ENCODE peak calls at places on chromosome 6, in five cellular contexts. I is fibroblast of pulmonary artery, C is AG09309, V is psoas muscle, A is sigmoid colon. E is an unnamed sample.

GRCh38 chr6:117837268-117837667 is 69.8 kb upstream of the SLC35F1 start:
- DNase-seq in C (no peak), V (no peak), A (no peak), I (no peak), E (no peak)

GRCh38 chr6:7461416-7461815 is 71.8 kb downstream of the RIOK1 start:
- DNase-seq in V (no peak), C (no peak), A (peak; percentile 1), I (no peak), E (no peak)

GRCh38 chr6:163391983-163392382 is 22.5 kb upstream of the QKI start:
- DNase-seq in I (no peak), V (no peak), C (no peak), A (no peak), E (no peak)

GRCh38 chr6:2749972-2750600 is 636 bp downstream of the MYLK4 start:
- DNase-seq in C (no peak), V (peak; percentile 50), A (no peak), I (peak; percentile 75), E (peak; percentile 76)

GRCh38 chr6:150830409-150831165 is 34.9 kb upstream of the MTHFD1L start:
- DNase-seq in A (no peak), C (no peak), V (no peak), I (peak; percentile 10), E (no peak)

GRCh38 chr6:84774174-84775158 is 10.1 kb upstream of the TBX18 start:
- DNase-seq in C (no peak), A (no peak), V (peak; percentile 45), I (peak; percentile 79), E (no peak)

GRCh38 chr6:9499709-9500108 is 915.2 kb downstream of the TFAP2A start:
- DNase-seq in C (no peak), I (no peak), A (no peak), V (no peak), E (no peak)

GRCh38 chr6:116550796-116551195 is 2.8 kb upstream of the CALHM4 start:
- DNase-seq in A (no peak), V (no peak), C (no peak), I (no peak), E (no peak)

GRCh38 chr6:15152720-15153119 is 93.1 kb upstream of the JARID2 start:
- DNase-seq in V (no peak), C (no peak), I (no peak), A (no peak), E (no peak)

GRCh38 chr6:76043690-76044089 is 28.8 kb downstream of the IMPG1 start:
- DNase-seq in C (no peak), V (no peak), I (no peak), A (no peak), E (no peak)

GRCh38 chr6:167866642-167867041 is 39.9 kb downstream of the AFDN start:
- DNase-seq in A (no peak), C (no peak), I (no peak), V (no peak), E (no peak)

DNA sequence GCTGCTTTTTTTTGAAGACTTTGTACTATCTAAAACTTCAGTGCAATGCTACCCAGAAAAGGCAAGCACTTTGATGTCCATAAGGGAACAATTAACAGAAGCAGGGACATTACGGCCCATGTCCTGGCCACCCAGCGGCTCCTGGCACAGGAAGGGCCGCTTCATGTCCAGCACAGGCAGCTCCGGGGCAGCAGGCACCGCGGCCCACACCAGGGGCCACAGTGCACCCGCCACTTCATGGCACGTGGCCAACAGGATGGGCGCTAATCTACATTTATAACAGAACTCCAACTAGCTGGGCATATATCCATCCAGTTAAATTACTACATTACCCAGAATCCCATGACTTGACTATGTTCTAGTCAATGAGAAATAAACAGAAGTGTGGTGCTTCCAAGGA is 198.2 kb upstream of the ID4 start:
- DNase-seq in C (no peak), V (no peak), A (no peak), I (no peak), E (no peak)
- H3K4me3 ChIP-seq in C (no peak overlapping the region), V (no peak overlapping the region), A (no peak overlapping the region), I (no peak overlapping the region), E (no peak overlapping the region)

GRCh38 chr6:65075705-65076104 is 631.3 kb downstream of the EYS start:
- DNase-seq in A (no peak), I (no peak), C (no peak), V (no peak), E (no peak)
- TF ChIP-seq CTCF in A (no peak), I (no peak), C (no peak), V (no peak), E (no peak)

GRCh38 chr6:28719275-28719940 is 193.7 kb downstream of the GPX5 start:
- DNase-seq in I (no peak), C (no peak), V (no peak), A (no peak), E (peak; percentile 12)
- H3K4me3 ChIP-seq in I (no peak overlapping the region), C (no peak overlapping the region), V (no peak overlapping the region), A (no peak overlapping the region), E (no peak overlapping the region)

DNA sequence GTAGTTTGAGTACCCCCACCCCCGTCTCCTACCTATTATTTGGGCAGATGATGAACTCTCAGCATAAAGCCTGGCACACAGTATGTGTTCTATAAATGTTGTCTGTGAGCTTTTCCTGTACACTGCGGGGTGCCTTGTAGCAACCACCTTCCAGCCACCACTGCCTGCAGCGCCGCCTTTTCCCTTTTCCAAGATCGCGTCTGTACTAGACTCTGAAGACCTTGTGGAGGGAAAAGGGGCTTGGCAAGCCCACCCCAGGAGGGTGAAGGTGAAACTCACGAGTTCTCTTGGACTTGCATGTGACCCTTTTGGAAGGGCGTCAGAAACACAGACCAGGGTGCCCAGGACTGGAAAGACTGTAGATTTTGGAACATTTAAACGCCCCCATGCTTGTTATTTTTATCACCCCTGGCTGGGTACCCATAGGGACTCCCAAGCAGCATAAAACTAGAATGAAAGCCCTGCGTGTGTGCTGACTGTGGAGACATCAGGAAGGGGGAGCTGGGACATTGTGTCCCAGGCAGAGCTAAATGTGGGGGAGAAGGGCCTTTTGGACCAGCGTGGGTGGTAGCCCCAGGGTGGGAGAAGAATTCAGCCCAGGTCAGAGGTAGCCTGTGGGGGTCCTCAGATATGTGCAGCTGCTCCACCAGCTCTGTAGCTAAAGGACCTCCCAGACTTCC is 8.3 kb downstream of the BAK1 start:
- DNase-seq in V (no peak), C (no peak), I (no peak), A (no peak), E (no peak)
- TF ChIP-seq CTCF in V (no peak), C (no peak), I (no peak), A (no peak), E (no peak)

GRCh38 chr6:17878734-17879133 is 108.7 kb downstream of the KIF13A start:
- DNase-seq in V (no peak), C (no peak), A (no peak), I (no peak), E (no peak)

GRCh38 chr6:17879224-17879623 is 108.2 kb downstream of the KIF13A start:
- DNase-seq in V (no peak), C (no peak), A (no peak), I (no peak), E (peak; percentile 59)

GRCh38 chr6:17874753-17875152 is 112.7 kb downstream of the KIF13A start:
- DNase-seq in V (no peak), C (no peak), I (no peak), A (no peak), E (no peak)

GRCh38 chr6:17877890-17878440 is 109.5 kb downstream of the KIF13A start:
- DNase-seq in I (no peak), C (no peak), V (no peak), A (no peak), E (no peak)

DNA sequence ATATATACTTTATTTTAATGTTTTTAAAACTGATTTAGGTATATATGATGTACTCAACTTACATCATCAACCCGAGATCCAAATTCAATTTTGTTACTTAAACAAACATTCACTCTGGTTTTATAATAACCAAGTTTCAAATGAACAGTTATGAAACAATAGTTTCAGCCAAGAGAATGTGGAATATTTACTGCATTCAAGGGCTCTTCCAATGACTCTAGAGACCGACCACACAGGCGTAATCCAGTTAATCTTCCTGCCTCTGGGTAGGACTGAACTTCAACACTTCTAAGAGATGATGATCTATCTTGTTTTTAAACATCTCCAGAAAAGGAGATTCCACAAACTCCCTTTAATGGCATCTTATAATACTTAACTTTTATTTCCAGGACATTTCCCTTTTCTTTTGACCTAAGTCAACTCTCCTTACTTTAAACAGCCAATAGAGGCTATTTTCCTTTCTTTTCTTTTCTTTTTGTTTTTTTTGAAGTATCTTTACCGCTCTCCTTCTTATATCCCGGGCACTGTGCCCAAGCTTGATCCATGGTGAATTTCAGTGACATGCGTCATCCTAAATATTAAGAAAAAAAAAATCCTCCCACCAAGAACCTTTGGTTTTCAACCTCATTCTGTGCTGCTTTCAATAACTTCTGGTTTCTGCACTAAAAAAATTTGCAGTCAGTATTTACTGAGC is 110.1 kb downstream of the KIF13A start:
- DNase-seq in V (no peak), A (no peak), I (peak; percentile 64), C (no peak), E (peak; percentile 82)
- H3K4me3 ChIP-seq in V (no peak overlapping the region), A (no peak overlapping the region), I (no peak overlapping the region), C (no peak overlapping the region), E (no peak overlapping the region)

DNA sequence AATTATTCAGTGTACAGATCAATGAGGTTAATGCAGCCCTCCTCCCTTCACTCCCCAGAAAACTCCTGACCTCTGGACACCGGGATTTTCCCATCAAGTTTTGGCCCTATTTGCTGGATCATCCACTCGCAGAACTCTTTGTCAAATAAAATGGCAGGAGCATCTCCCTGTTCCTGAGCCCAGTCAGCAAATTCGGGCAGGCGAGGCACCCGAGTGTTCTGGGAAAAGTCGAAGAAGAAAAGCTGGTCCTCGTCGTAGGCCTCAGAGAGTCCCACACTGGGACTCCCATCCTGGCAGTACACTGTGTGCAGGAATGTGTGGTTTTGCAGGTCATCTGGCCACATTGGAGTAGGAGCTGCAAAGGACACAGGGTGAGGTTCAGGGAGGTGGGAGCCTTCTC is 2.4 kb downstream of the HLA-DMA start:
- DNase-seq in C (no peak), V (no peak), I (no peak), A (no peak), E (no peak)
- TF ChIP-seq CTCF in C (no peak), V (no peak), I (no peak), A (no peak), E (no peak)